ENCODE peak calls at places on chromosomes 16 and 17, in four cellular contexts. C is lower lobe of right lung, I is IMR-90, Z is neural crest cell. B is an unnamed sample.

GRCh38 chr16:53952215-53953208 is 248.6 kb downstream of the FTO start:
- DNase-seq in C (no peak), Z (no peak), I (peak), B (no peak)

GRCh38 chr17:3802461-3803307 is 1.7 kb upstream of the ITGAE start:
- DNase-seq in I (peak), C (no peak), Z (no peak), B (no peak)

GRCh38 chr17:4393806-4394205 is 27.3 kb upstream of the UBE2G1 start:
- DNase-seq in Z (no peak), I (no peak), C (no peak), B (no peak)

GRCh38 chr17:31428512-31428911 is 37.0 kb downstream of the RAB11FIP4 start:
- DNase-seq in C (no peak), I (no peak), Z (no peak), B (no peak)

GRCh38 chr17:38604479-38605229 is 1.1 kb downstream of the SRCIN1 start:
- DNase-seq in I (no peak), Z (peak), C (no peak), B (no peak)

GRCh38 chr17:946510-947236 is 32.9 kb downstream of the NXN start:
- DNase-seq in I (no peak), C (no peak), Z (no peak), B (no peak)

GRCh38 chr17:75073618-75074047 is 14.1 kb upstream of the SLC16A5 start:
- DNase-seq in Z (no peak), C (peak), I (no peak), B (no peak)

GRCh38 chr16:85350146-85350728 is 238.0 kb upstream of the CIBAR2 start:
- DNase-seq in Z (no peak), C (no peak), I (no peak), B (no peak)

GRCh38 chr16:1208239-1208830 is 16.7 kb downstream of the TPSG1 start:
- DNase-seq in Z (no peak), C (no peak), I (no peak), B (no peak)

GRCh38 chr17:77394540-77395295 is 253.9 kb downstream of the SEC14L1 start:
- DNase-seq in I (no peak), C (peak), Z (peak), B (no peak)

GRCh38 chr17:73431401-73432205 is 119.8 kb upstream of the CDC42EP4 start:
- DNase-seq in Z (no peak), I (no peak), C (peak), B (no peak)

GRCh38 chr17:45307290-45308015 is 9.4 kb downstream of the MAP3K14 start:
- DNase-seq in C (no peak), Z (no peak), I (peak), B (no peak)

GRCh38 chr16:84673561-84673960 is 25.2 kb downstream of the KLHL36 start:
- DNase-seq in Z (no peak), C (no peak), I (no peak), B (no peak)

GRCh38 chr17:5364156-5364555 is 55.3 kb downstream of the NUP88 start:
- DNase-seq in Z (no peak), C (no peak), I (peak), B (no peak)

GRCh38 chr16:82735696-82736095 is 108.9 kb downstream of the CDH13 start:
- DNase-seq in Z (no peak), I (no peak), C (no peak), B (no peak)

GRCh38 chr17:83125515-83126274 is 46.3 kb downstream of the METRNL start:
- DNase-seq in Z (no peak), C (peak), I (no peak), B (no peak)

GRCh38 chr17:15963670-15964110 is 18.8 kb downstream of the ADORA2B start:
- DNase-seq in Z (no peak), C (no peak), I (peak), B (no peak)

GRCh38 chr17:73188011-73188410 is 4.8 kb upstream of the COG1 start:
- DNase-seq in C (no peak), Z (no peak), I (no peak), B (no peak)

GRCh38 chr16:50316848-50317630 is 50.7 kb downstream of the ADCY7 start:
- DNase-seq in Z (no peak), I (no peak), C (no peak), B (no peak)

GRCh38 chr17:79954281-79955166 is 81.1 kb downstream of the TBC1D16 start:
- DNase-seq in C (peak), I (no peak), Z (no peak), B (no peak)

GRCh38 chr17:39652635-39653315 is 12.4 kb upstream of the TCAP start:
- DNase-seq in C (no peak), I (no peak), Z (no peak), B (no peak)

GRCh38 chr17:76107507-76107906 is 3.9 kb upstream of the EXOC7 start:
- DNase-seq in Z (no peak), C (peak), I (no peak), B (no peak)

GRCh38 chr16:10297341-10298006 is 88.4 kb upstream of the ATF7IP2 start:
- DNase-seq in I (no peak), Z (no peak), C (peak), B (no peak)

GRCh38 chr17:26818736-26819135 is 475.2 kb upstream of the WSB1 start:
- DNase-seq in C (no peak), Z (no peak), I (peak), B (no peak)

GRCh38 chr17:5032865-5033264 is 2.4 kb downstream of the SLC52A1 start:
- DNase-seq in Z (no peak), I (no peak), C (no peak), B (no peak)

GRCh38 chr16:56332464-56333079 is 92.8 kb downstream of the AMFR start:
- DNase-seq in C (no peak), Z (peak), I (peak), B (no peak)

GRCh38 chr17:77343031-77343866 is 202.5 kb downstream of the SEC14L1 start:
- DNase-seq in I (no peak), Z (no peak), C (no peak), B (peak)

GRCh38 chr16:56409195-56409594 is 16.1 kb downstream of the AMFR start:
- DNase-seq in I (peak), Z (no peak), C (no peak), B (no peak)

GRCh38 chr16:82231021-82231787 is 61.2 kb upstream of the MPHOSPH6 start:
- DNase-seq in I (no peak), Z (no peak), C (no peak), B (no peak)

GRCh38 chr17:9911089-9911488 is 6.0 kb upstream of the RCVRN start:
- DNase-seq in I (no peak), C (no peak), Z (no peak), B (no peak)

GRCh38 chr16:23410176-23410575 is 42.8 kb downstream of the COG7 start:
- DNase-seq in C (no peak), Z (no peak), I (peak), B (no peak)

GRCh38 chr17:80594666-80595269 is 50.1 kb downstream of the RPTOR start:
- DNase-seq in I (peak), Z (no peak), C (no peak), B (no peak)

GRCh38 chr16:21962475-21962874 is 9.3 kb downstream of the UQCRC2 start:
- DNase-seq in C (no peak), I (no peak), Z (no peak), B (no peak)

GRCh38 chr16:22123146-22123545 is 30.8 kb downstream of the VWA3A start:
- DNase-seq in C (no peak), I (no peak), Z (no peak), B (no peak)

GRCh38 chr17:63116228-63116627 is 150.2 kb downstream of the TANC2 start:
- DNase-seq in I (no peak), Z (no peak), C (no peak), B (no peak)

GRCh38 chr17:47352848-47353247 is 29.1 kb downstream of the EFCAB13 start:
- DNase-seq in Z (no peak), I (no peak), C (no peak), B (no peak)

GRCh38 chr17:45425125-45425983 is 7.3 kb downstream of the ARHGAP27 start:
- DNase-seq in I (peak), C (peak), Z (peak), B (no peak)

GRCh38 chr17:58210922-58211321 is 8.1 kb downstream of the MKS1 start:
- DNase-seq in I (no peak), C (no peak), Z (no peak), B (no peak)
- TF ChIP-seq CTCF in I (no peak), C (no peak), Z (no peak), B (no peak)

DNA sequence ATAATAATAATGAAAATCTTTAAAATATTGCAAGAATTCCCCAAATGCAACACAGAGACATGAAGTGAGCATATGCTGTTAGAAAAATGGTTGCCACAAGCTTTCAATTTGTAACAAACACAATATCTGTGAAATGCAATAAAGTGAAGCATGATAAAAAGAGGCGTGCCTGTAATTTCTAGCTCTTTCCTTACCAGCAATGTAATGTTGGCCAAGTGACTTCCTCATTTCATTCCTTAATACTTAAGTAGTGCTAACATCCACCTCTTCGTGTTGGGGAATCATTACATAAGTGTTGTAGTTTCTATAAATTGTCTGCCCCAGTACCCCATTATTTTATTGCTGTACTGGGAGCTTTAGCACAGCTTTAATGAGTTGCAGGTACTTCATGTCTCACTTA is 1192.0 kb upstream of the CDH8 start:
- DNase-seq in C (no peak), I (no peak), Z (no peak), B (no peak)
- TF ChIP-seq CTCF in C (no peak), I (no peak), Z (no peak), B (no peak)

GRCh38 chr17:61409301-61410099 is 9.9 kb downstream of the TBX2 start:
- DNase-seq in Z (no peak), I (peak), C (peak), B (peak)
- TF ChIP-seq CTCF in Z (peak), I (peak), C (peak), B (no peak)

GRCh38 chr16:70253291-70254094 is 1.8 kb upstream of the EXOSC6 start:
- DNase-seq in C (no peak), I (peak), Z (peak), B (no peak)

GRCh38 chr16:70254095-70254964 is 2.6 kb upstream of the EXOSC6 start:
- DNase-seq in Z (no peak), I (peak), C (no peak), B (no peak)

GRCh38 chr16:70251651-70252354 is at the start of gene EXOSC6:
- DNase-seq in I (peak), C (peak), Z (peak), B (peak)

GRCh38 chr16:70252355-70252988 is 732 bp upstream of the EXOSC6 start:
- DNase-seq in I (peak), Z (peak), C (no peak), B (no peak)

DNA sequence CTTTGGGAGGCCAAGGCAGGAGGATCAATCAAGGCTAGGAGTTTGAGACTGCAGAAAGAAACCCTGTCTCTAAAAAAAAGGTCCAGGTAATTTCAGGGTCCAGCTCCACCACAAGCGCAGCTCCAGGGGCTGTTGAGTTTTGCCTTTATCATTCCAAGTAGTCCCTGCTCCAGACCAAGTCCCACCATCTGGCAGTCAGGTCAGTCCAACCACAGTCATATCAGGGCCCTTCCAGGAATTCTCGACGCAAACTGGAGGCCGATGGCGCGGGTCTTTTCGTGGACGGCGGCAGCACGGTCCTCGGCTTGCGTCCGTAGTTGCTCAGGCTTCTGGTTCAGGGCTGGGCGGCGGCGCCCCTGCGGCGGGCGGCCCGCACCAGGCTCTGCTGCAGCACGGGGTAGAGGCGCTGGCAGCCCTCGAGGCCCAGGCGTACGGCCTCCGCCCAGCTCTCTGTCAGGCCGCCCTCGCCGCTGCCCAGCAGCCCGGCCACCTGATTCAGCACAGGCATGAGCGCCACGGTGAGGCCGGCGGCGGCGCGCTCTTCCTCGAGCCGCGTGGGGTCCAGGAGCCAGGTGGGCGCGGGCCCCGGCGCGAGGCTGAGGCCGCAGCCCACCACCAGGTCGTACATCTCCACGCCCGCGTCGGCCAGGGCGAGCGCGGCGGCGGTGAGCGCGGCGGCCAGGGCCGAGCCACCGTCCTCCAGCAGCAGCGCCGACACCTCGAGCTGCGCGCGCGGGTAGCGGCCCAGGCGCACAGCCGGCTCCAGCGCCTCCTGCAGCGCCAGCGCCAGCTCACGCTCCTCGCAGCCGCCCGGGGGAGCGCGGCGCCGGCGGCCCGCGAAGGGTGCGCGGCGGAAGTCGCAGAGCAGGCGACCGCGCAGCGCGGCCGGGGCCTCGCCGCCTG is 741 bp downstream of the EXOSC6 start:
- DNase-seq in I (peak), C (peak), Z (peak), B (peak)
- TF ChIP-seq CTCF in I (no peak), C (no peak), Z (no peak), B (no peak)

GRCh38 chr16:11621920-11622651 is 35.4 kb upstream of the LITAF start:
- DNase-seq in C (no peak), Z (no peak), I (no peak), B (peak)
- TF ChIP-seq CTCF in C (no peak), Z (no peak), I (no peak), B (no peak)